ENCODE peak calls at places on chromosomes 13 and 19, in six cellular contexts. G is gastrocnemius medialis, I is left ventricle myocardium inferior, S is transverse colon, Q is uterus, B is cardiac muscle cell. J is an unnamed sample.

GRCh38 chr13:48731957-48732569 is 78.3 kb downstream of the CYSLTR2 start:
- DNase-seq in G (no peak), I (peak; percentile 39), S (peak; percentile 57), Q (no peak), B (peak; percentile 42), J (peak; percentile 54)

GRCh38 chr19:48372904-48373303 is 8.7 kb downstream of the SYNGR4 start:
- DNase-seq in G (no peak), I (no peak), S (peak; percentile 56), Q (no peak), B (no peak), J (no peak)

GRCh38 chr13:97548736-97549135 is 114.8 kb downstream of the RAP2A start:
- DNase-seq in G (no peak), I (no peak), S (no peak), Q (no peak), B (no peak), J (no peak)

GRCh38 chr13:110759710-110760109 is 46.2 kb downstream of the ING1 start:
- DNase-seq in G (no peak), I (no peak), S (no peak), Q (no peak), B (no peak), J (no peak)

GRCh38 chr13:21583496-21583895 is 20.5 kb downstream of the MICU2 start:
- DNase-seq in G (no peak), I (no peak), S (no peak), Q (no peak), B (no peak), J (no peak)

GRCh38 chr13:110372676-110373075 is 65.6 kb downstream of the COL4A2 start:
- DNase-seq in G (no peak), I (no peak), S (no peak), Q (no peak), B (no peak), J (no peak)

GRCh38 chr13:40662866-40663265 is 3.6 kb downstream of the FOXO1 start:
- DNase-seq in G (no peak), I (no peak), S (no peak), Q (no peak), B (peak; percentile 46), J (no peak)

GRCh38 chr13:51803422-51804294 is at the start of gene DHRS12:
- DNase-seq in G (peak; percentile 85), I (peak; percentile 93), S (peak; percentile 94), Q (peak; percentile 93), B (peak; percentile 87), J (peak; percentile 80)

GRCh38 chr13:114264886-114265611 is 16.4 kb upstream of the UPF3A start:
- DNase-seq in G (no peak), I (no peak), S (no peak), Q (no peak), B (no peak), J (no peak)

GRCh38 chr13:90477194-90477593 is 870.3 kb upstream of the MIR17HG start:
- DNase-seq in G (no peak), I (no peak), S (no peak), Q (no peak), B (no peak), J (no peak)

GRCh38 chr13:32206097-32206740 is 108.9 kb downstream of the ZAR1L start:
- DNase-seq in G (no peak), I (no peak), S (no peak), Q (no peak), B (no peak), J (no peak)

GRCh38 chr19:34291235-34291634 is 36.9 kb downstream of the GARRE1 start:
- DNase-seq in G (no peak), I (no peak), S (no peak), Q (no peak), B (no peak), J (no peak)

GRCh38 chr13:93857126-93857525 is 622.4 kb downstream of the DCT start:
- DNase-seq in G (no peak), I (no peak), S (no peak), Q (no peak), B (no peak), J (no peak)

GRCh38 chr13:21031594-21031993 is 29.8 kb downstream of the LATS2 start:
- DNase-seq in G (no peak), I (no peak), S (no peak), Q (no peak), B (no peak), J (no peak)

GRCh38 chr13:59537500-59537899 is 626.2 kb downstream of the DIAPH3 start:
- DNase-seq in G (no peak), I (no peak), S (no peak), Q (no peak), B (no peak), J (no peak)

GRCh38 chr19:35782589-35782988 is 7.2 kb downstream of the ARHGAP33 start:
- DNase-seq in G (no peak), I (no peak), S (no peak), Q (no peak), B (no peak), J (no peak)

GRCh38 chr13:101452519-101453485 is at the start of gene ITGBL1:
- DNase-seq in G (no peak), I (peak; percentile 25), S (no peak), Q (no peak), B (no peak), J (no peak)

GRCh38 chr13:79307866-79308298 is 98.2 kb downstream of the RBM26 start:
- DNase-seq in G (no peak), I (no peak), S (no peak), Q (no peak), B (no peak), J (no peak)

GRCh38 chr13:108200781-108201398 is 14.4 kb downstream of the LIG4 start:
- DNase-seq in G (no peak), I (no peak), S (no peak), Q (no peak), B (no peak), J (no peak)

GRCh38 chr19:45498411-45499195 is at the start of gene PPM1N:
- DNase-seq in G (no peak), I (no peak), S (no peak), Q (no peak), B (peak; percentile 40), J (peak; percentile 58)

GRCh38 chr13:75101997-75102720 is 379.8 kb downstream of the TBC1D4 start:
- DNase-seq in G (no peak), I (no peak), S (no peak), Q (no peak), B (peak; percentile 8), J (no peak)

GRCh38 chr13:39452412-39452811 is 150.6 kb downstream of the LHFPL6 start:
- DNase-seq in G (no peak), I (no peak), S (no peak), Q (no peak), B (peak; percentile 55), J (no peak)

GRCh38 chr13:33798023-33798422 is 19.9 kb upstream of the RFC3 start:
- DNase-seq in G (no peak), I (no peak), S (no peak), Q (no peak), B (no peak), J (no peak)

GRCh38 chr13:109517516-109517915 is 268.9 kb downstream of the IRS2 start:
- DNase-seq in G (no peak), I (no peak), S (no peak), Q (no peak), B (no peak), J (no peak)

GRCh38 chr19:46972301-46972700 is 47.3 kb upstream of the NPAS1 start:
- DNase-seq in G (peak; percentile 69), I (no peak), S (no peak), Q (peak; percentile 45), B (no peak), J (no peak)

GRCh38 chr13:60329221-60329983 is 67.6 kb upstream of the TDRD3 start:
- DNase-seq in G (no peak), I (no peak), S (peak; percentile 48), Q (no peak), B (peak; percentile 74), J (no peak)

GRCh38 chr19:37594982-37595382 is 306 bp downstream of the ZNF540 start:
- DNase-seq in G (peak; percentile 57), I (peak; percentile 66), S (peak; percentile 66), Q (peak; percentile 57), B (no peak), J (peak; percentile 34)

GRCh38 chr13:44373247-44373600 is 400 bp upstream of the SERP2 start:
- DNase-seq in G (no peak), I (no peak), S (no peak), Q (no peak), B (no peak), J (no peak)

DNA sequence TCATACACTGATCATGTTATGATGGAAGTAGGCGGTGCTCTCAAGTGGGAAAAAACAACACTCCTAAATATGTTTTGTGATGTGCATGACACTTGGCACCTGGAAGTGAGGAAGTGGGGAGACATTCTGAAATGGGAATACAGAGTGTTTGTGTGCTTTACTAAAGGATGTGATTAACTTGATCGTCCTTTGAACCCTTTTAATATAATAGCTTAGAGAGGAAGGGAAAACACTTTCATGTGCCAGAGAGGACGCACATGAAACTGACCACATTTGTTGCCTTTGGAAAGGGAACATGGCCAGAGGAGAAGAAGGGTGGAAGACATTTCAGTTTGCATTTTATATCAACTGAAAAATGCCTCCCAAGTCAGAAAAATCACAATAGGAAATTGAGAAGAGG is 31.4 kb downstream of the SMAD9 start:
- DNase-seq in G (no peak), I (no peak), S (no peak), Q (no peak), B (no peak), J (no peak)
- H3K27ac ChIP-seq in G (no peak overlapping the region), I (no peak overlapping the region), S (no peak overlapping the region), Q (peak overlapping the region; percentile 30), B (no peak overlapping the region), J (no peak overlapping the region)

DNA sequence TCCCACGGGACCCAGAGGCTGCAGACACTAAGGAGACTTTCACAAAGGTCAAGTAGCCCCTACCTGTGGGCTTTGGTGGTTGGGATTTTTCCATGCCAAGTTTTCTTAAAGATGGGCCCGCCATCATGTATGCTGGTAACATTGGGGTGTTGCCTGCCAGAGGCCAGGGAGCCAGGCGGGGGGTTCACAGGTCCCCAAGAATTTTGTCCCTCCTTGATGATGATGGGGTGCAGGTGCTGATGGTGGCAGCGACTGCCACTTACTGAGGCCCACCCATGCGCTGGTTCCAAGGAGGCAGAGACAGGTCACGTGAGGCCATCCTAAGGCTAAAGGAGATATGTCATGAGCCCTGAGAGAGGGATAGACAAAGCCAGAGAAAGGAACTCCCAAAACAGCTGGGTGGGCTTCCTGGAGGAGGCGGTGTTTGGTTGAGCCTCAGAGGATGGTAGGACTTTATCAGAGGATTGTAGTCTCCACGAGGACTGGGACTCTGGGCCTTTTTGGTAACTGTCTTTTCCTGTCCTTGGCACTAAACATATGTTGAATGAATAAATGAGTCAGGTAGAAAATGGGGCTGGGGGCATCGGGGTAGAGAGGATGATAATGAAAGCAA is 14.4 kb downstream of the PLEKHF1 start:
- DNase-seq in G (peak; percentile 24), I (no peak), S (no peak), Q (no peak), B (no peak), J (no peak)
- H3K27ac ChIP-seq in G (peak overlapping the region; percentile 98), I (peak overlapping the region; percentile 98), S (peak overlapping the region; percentile 6), Q (peak overlapping the region; percentile 63), B (no peak overlapping the region), J (peak overlapping the region; percentile 29)

GRCh38 chr19:2353159-2353894 is 6.7 kb upstream of the TMPRSS9 start:
- DNase-seq in G (no peak), I (no peak), S (no peak), Q (peak; percentile 12), B (no peak), J (no peak)
- H3K27ac ChIP-seq in G (no peak overlapping the region), I (no peak overlapping the region), S (no peak overlapping the region), Q (no peak overlapping the region), B (no peak overlapping the region), J (no peak overlapping the region)

DNA sequence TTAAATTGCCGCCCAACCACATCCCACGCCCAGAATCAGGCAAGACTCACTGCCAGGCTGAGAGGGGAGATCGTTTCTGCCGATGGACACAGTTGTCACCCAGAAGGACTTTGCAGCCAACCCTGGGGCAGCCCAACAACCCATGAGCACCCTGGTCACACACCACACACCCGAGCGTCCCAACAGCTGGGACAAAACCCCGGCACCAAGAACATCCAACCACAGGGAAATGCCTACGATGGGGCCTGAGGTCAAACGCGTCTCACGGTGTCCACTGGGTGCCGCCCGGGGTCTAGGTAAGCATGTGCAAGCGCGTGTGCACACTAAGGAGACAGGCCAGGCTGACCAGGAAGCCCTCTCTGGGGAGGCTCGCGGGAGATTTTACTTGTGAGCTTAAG is 13.0 kb downstream of the LMNB2 start:
- DNase-seq in G (no peak), I (no peak), S (no peak), Q (no peak), B (no peak), J (no peak)
- H3K27ac ChIP-seq in G (no peak overlapping the region), I (no peak overlapping the region), S (no peak overlapping the region), Q (no peak overlapping the region), B (no peak overlapping the region), J (no peak overlapping the region)

J was measured in CD4-positive, alpha-beta T cell.